ENCODE peak calls at places on chromosomes 5 and 9, in ten cellular contexts. D is posterior cingulate gyrus; X is HFFc6; K is pancreas; Y is COR-L47; A is T-helper 2 cell treated with Interferon-gamma antibody and Interleukin-4, amounts not matched to agents 5 μg/mL and 100 μg/mL, for 36 hours; H is LHCN-M2; S is mesothelial cell of epicardium; I is iris pigment epithelial cell; T is NCI-H345. R is an unnamed sample.

GRCh38 chr5:7190727-7191126 is 205.2 kb upstream of the ADCY2 start:
- DNase-seq in D (no peak), X (no peak), K (no peak), Y (no peak), A (no peak), H (no peak), S (no peak), I (no peak), T (peak; percentile 12), R (no peak)

GRCh38 chr9:81605154-81605670 is 84.1 kb downstream of the TLE1 start:
- DNase-seq in D (no peak), X (no peak), K (no peak), Y (no peak), A (no peak), H (no peak), S (no peak), I (no peak), T (no peak), R (no peak)

GRCh38 chr5:67453526-67453925 is 256.9 kb upstream of the CD180 start:
- DNase-seq in D (no peak), X (no peak), K (no peak), Y (no peak), A (no peak), H (peak; percentile 21), S (no peak), I (peak; percentile 42), T (no peak), R (no peak)

GRCh38 chr9:12065050-12065449 is 628.1 kb upstream of the TYRP1 start:
- DNase-seq in D (no peak), X (no peak), K (no peak), Y (no peak), A (no peak), H (no peak), S (no peak), I (no peak), T (no peak), R (no peak)

GRCh38 chr9:93053781-93054331 is 4.6 kb upstream of the SUSD3 start:
- DNase-seq in D (no peak), X (no peak), K (no peak), Y (no peak), A (no peak), H (no peak), S (no peak), I (no peak), T (no peak), R (no peak)

GRCh38 chr5:66595877-66596790 is at the start of gene MAST4:
- DNase-seq in D (peak; percentile 90), X (peak; percentile 69), K (peak; percentile 96), Y (peak; percentile 92), A (peak; percentile 75), H (peak; percentile 47), S (peak; percentile 93), I (peak; percentile 86), T (peak; percentile 90), R (peak; percentile 53)

GRCh38 chr9:96467784-96468183 is 17.8 kb downstream of the HABP4 start:
- DNase-seq in D (no peak), X (no peak), K (no peak), Y (no peak), A (no peak), H (no peak), S (no peak), I (no peak), T (no peak), R (no peak)

GRCh38 chr9:85536076-85536475 is 205.7 kb downstream of the AGTPBP1 start:
- DNase-seq in D (no peak), X (peak; percentile 13), K (no peak), Y (no peak), A (no peak), H (peak; percentile 85), S (no peak), I (peak; percentile 52), T (no peak), R (no peak)

GRCh38 chr5:96997265-96997859 is 61.5 kb downstream of the LNPEP start:
- DNase-seq in D (no peak), X (peak; percentile 48), K (no peak), Y (peak; percentile 55), A (no peak), H (peak; percentile 50), S (no peak), I (peak; percentile 72), T (peak; percentile 3), R (peak; percentile 35)

GRCh38 chr9:13002740-13003139 is 227.9 kb downstream of the LURAP1L start:
- DNase-seq in D (no peak), X (no peak), K (no peak), Y (no peak), A (no peak), H (no peak), S (no peak), I (peak; percentile 41), T (no peak), R (no peak)

GRCh38 chr9:12784461-12785250 is 9.8 kb downstream of the LURAP1L start:
- DNase-seq in D (no peak), X (peak; percentile 95), K (peak; percentile 80), Y (no peak), A (no peak), H (peak; percentile 90), S (no peak), I (peak; percentile 97), T (no peak), R (no peak)

GRCh38 chr9:72884521-72884920 is 68.3 kb downstream of the ALDH1A1 start:
- DNase-seq in D (no peak), X (no peak), K (no peak), Y (no peak), A (no peak), H (no peak), S (no peak), I (no peak), T (no peak), R (no peak)

GRCh38 chr9:127884427-127884911 is 7.0 kb upstream of the AK1 start:
- DNase-seq in D (no peak), X (no peak), K (peak; percentile 76), Y (peak; percentile 78), A (no peak), H (no peak), S (no peak), I (no peak), T (peak; percentile 80), R (no peak)

GRCh38 chr5:87210076-87210475 is 57.6 kb upstream of the RASA1 start:
- DNase-seq in D (no peak), X (peak; percentile 19), K (no peak), Y (no peak), A (no peak), H (peak; percentile 40), S (no peak), I (peak; percentile 50), T (no peak), R (no peak)

GRCh38 chr9:93239526-93239925 is 55.6 kb downstream of the WNK2 start:
- DNase-seq in D (no peak), X (no peak), K (no peak), Y (no peak), A (no peak), H (no peak), S (no peak), I (no peak), T (no peak), R (peak; percentile 62)

GRCh38 chr9:106921341-106921899 is 58.5 kb downstream of the ZNF462 start:
- DNase-seq in D (no peak), X (peak; percentile 11), K (no peak), Y (peak; percentile 7), A (no peak), H (peak; percentile 19), S (peak; percentile 48), I (peak; percentile 91), T (peak; percentile 96), R (peak; percentile 92)

GRCh38 chr5:122182491-122182921 is 53.2 kb downstream of the ZNF474 start:
- DNase-seq in D (peak; percentile 50), X (peak; percentile 75), K (no peak), Y (no peak), A (no peak), H (peak; percentile 91), S (no peak), I (peak; percentile 94), T (no peak), R (peak; percentile 86)

GRCh38 chr5:74934949-74935751 is 69.0 kb upstream of the FAM169A start:
- DNase-seq in D (no peak), X (peak; percentile 80), K (peak; percentile 44), Y (no peak), A (peak; percentile 41), H (peak; percentile 44), S (no peak), I (peak; percentile 54), T (no peak), R (no peak)

GRCh38 chr5:135289651-135290050 is 109.4 kb downstream of the MACROH2A1 start:
- DNase-seq in D (no peak), X (no peak), K (no peak), Y (no peak), A (no peak), H (no peak), S (no peak), I (no peak), T (no peak), R (no peak)

GRCh38 chr9:35935755-35936509 is 22.0 kb downstream of the OR2S2 start:
- DNase-seq in D (no peak), X (peak; percentile 74), K (no peak), Y (no peak), A (no peak), H (peak; percentile 15), S (no peak), I (peak; percentile 76), T (no peak), R (no peak)

GRCh38 chr9:137211532-137211931 is 6.0 kb downstream of the NDOR1 start:
- DNase-seq in D (no peak), X (no peak), K (no peak), Y (no peak), A (no peak), H (no peak), S (no peak), I (no peak), T (no peak), R (no peak)

GRCh38 chr9:79213417-79214125 is 358.2 kb upstream of the TLE4 start:
- DNase-seq in D (no peak), X (peak; percentile 48), K (no peak), Y (no peak), A (no peak), H (peak; percentile 13), S (no peak), I (peak; percentile 45), T (no peak), R (no peak)

GRCh38 chr9:133252301-133252776 is 22.7 kb downstream of the ABO start:
- DNase-seq in D (no peak), X (no peak), K (no peak), Y (no peak), A (peak; percentile 18), H (no peak), S (no peak), I (no peak), T (no peak), R (no peak)

GRCh38 chr5:2199697-2200096 is 317.0 kb upstream of the IRX4 start:
- DNase-seq in D (no peak), X (no peak), K (no peak), Y (no peak), A (no peak), H (no peak), S (no peak), I (no peak), T (no peak), R (no peak)

GRCh38 chr5:131270809-131271208 is 7.0 kb downstream of the CDC42SE2 start:
- DNase-seq in D (no peak), X (peak; percentile 58), K (no peak), Y (no peak), A (no peak), H (peak; percentile 19), S (no peak), I (peak; percentile 62), T (no peak), R (no peak)

GRCh38 chr9:83034587-83034986 is 28.4 kb downstream of the RASEF start:
- DNase-seq in D (no peak), X (peak; percentile 28), K (no peak), Y (no peak), A (no peak), H (no peak), S (no peak), I (peak; percentile 26), T (no peak), R (no peak)

GRCh38 chr5:61623401-61624069 is 291.5 kb downstream of the ZSWIM6 start:
- DNase-seq in D (no peak), X (no peak), K (no peak), Y (no peak), A (no peak), H (no peak), S (no peak), I (no peak), T (no peak), R (peak; percentile 52)

GRCh38 chr5:108681079-108681921 is 66.4 kb upstream of the FER start:
- DNase-seq in D (no peak), X (peak; percentile 71), K (peak; percentile 44), Y (peak; percentile 56), A (peak; percentile 8), H (peak; percentile 69), S (no peak), I (peak; percentile 82), T (peak; percentile 16), R (peak; percentile 84)

R was measured in HAP-1.